ENCODE peak calls at places on chromosomes 1 and 21, in six cellular contexts. One of them, this sample, is unnamed.

GRCh38 chr1:167737169-167737568 is 15.4 kb downstream of the MPZL1 start:
- DNase-seq in AG04450: no peak
- DNase-seq in IMR-90: no peak
- DNase-seq in colonic mucosa: peak
- DNase-seq in cardiac fibroblast: no peak
- DNase-seq in WERI-Rb-1: no peak
- DNase-seq in this sample: no peak

GRCh38 chr21:35963920-35964451 is 96.3 kb downstream of the SETD4 start:
- DNase-seq in AG04450: no peak
- DNase-seq in WERI-Rb-1: no peak
- DNase-seq in IMR-90: peak
- DNase-seq in colonic mucosa: no peak
- DNase-seq in cardiac fibroblast: peak
- DNase-seq in this sample: no peak

GRCh38 chr1:1185101-1185765 is 11.6 kb downstream of the TTLL10 start:
- DNase-seq in colonic mucosa: no peak
- DNase-seq in AG04450: no peak
- DNase-seq in WERI-Rb-1: no peak
- DNase-seq in IMR-90: no peak
- DNase-seq in cardiac fibroblast: no peak
- DNase-seq in this sample: peak

GRCh38 chr1:76864383-76864782 is 2.9 kb upstream of the ST6GALNAC5 start:
- DNase-seq in colonic mucosa: no peak
- DNase-seq in WERI-Rb-1: no peak
- DNase-seq in AG04450: no peak
- DNase-seq in cardiac fibroblast: no peak
- DNase-seq in IMR-90: peak
- DNase-seq in this sample: no peak

GRCh38 chr1:18469514-18469913 is 11.2 kb upstream of the KLHDC7A start:
- DNase-seq in AG04450: no peak
- DNase-seq in cardiac fibroblast: no peak
- DNase-seq in IMR-90: no peak
- DNase-seq in WERI-Rb-1: no peak
- DNase-seq in colonic mucosa: no peak
- DNase-seq in this sample: no peak

GRCh38 chr1:179490611-179491010 is 85.1 kb downstream of the NPHS2 start:
- DNase-seq in WERI-Rb-1: no peak
- DNase-seq in cardiac fibroblast: no peak
- DNase-seq in colonic mucosa: no peak
- DNase-seq in AG04450: no peak
- DNase-seq in IMR-90: no peak
- DNase-seq in this sample: no peak

GRCh38 chr1:3998086-3998485 is 98.0 kb upstream of the C1orf174 start:
- DNase-seq in colonic mucosa: no peak
- DNase-seq in cardiac fibroblast: no peak
- DNase-seq in WERI-Rb-1: no peak
- DNase-seq in IMR-90: no peak
- DNase-seq in AG04450: no peak
- DNase-seq in this sample: peak

GRCh38 chr21:38987551-38988210 is 182.0 kb downstream of the ETS2 start:
- DNase-seq in AG04450: no peak
- DNase-seq in cardiac fibroblast: no peak
- DNase-seq in IMR-90: no peak
- DNase-seq in WERI-Rb-1: no peak
- DNase-seq in colonic mucosa: no peak
- DNase-seq in this sample: no peak

GRCh38 chr1:185559684-185560310 is 174.4 kb upstream of the HMCN1 start:
- DNase-seq in IMR-90: peak
- DNase-seq in WERI-Rb-1: peak
- DNase-seq in AG04450: no peak
- DNase-seq in colonic mucosa: peak
- DNase-seq in cardiac fibroblast: peak
- DNase-seq in this sample: peak

GRCh38 chr1:110687244-110687643 is 12.5 kb upstream of the KCNA3 start:
- DNase-seq in WERI-Rb-1: no peak
- DNase-seq in cardiac fibroblast: peak
- DNase-seq in IMR-90: peak
- DNase-seq in AG04450: peak
- DNase-seq in colonic mucosa: no peak
- DNase-seq in this sample: no peak

GRCh38 chr1:189819751-189820150 is 657.9 kb downstream of the BRINP3 start:
- DNase-seq in WERI-Rb-1: no peak
- DNase-seq in colonic mucosa: no peak
- DNase-seq in IMR-90: no peak
- DNase-seq in AG04450: no peak
- DNase-seq in cardiac fibroblast: no peak
- DNase-seq in this sample: no peak

GRCh38 chr1:205770618-205771017 is 4.7 kb downstream of the RAB29 start:
- DNase-seq in IMR-90: no peak
- DNase-seq in WERI-Rb-1: no peak
- DNase-seq in colonic mucosa: no peak
- DNase-seq in AG04450: no peak
- DNase-seq in cardiac fibroblast: no peak
- DNase-seq in this sample: no peak

GRCh38 chr21:29228306-29228705 is 70.4 kb upstream of the BACH1 start:
- DNase-seq in colonic mucosa: no peak
- DNase-seq in AG04450: no peak
- DNase-seq in WERI-Rb-1: no peak
- DNase-seq in cardiac fibroblast: no peak
- DNase-seq in IMR-90: no peak
- DNase-seq in this sample: no peak

GRCh38 chr1:234531181-234532132 is 52.5 kb upstream of the TARBP1 start:
- DNase-seq in WERI-Rb-1: no peak
- DNase-seq in colonic mucosa: no peak
- DNase-seq in AG04450: no peak
- DNase-seq in IMR-90: peak
- DNase-seq in cardiac fibroblast: peak
- DNase-seq in this sample: peak

GRCh38 chr1:19949016-19949415 is 25.6 kb upstream of the PLA2G2E start:
- DNase-seq in WERI-Rb-1: no peak
- DNase-seq in IMR-90: peak
- DNase-seq in cardiac fibroblast: peak
- DNase-seq in colonic mucosa: no peak
- DNase-seq in AG04450: peak
- DNase-seq in this sample: no peak

GRCh38 chr1:187621961-187622360 is 793.2 kb downstream of the PLA2G4A start:
- DNase-seq in AG04450: no peak
- DNase-seq in IMR-90: peak
- DNase-seq in cardiac fibroblast: no peak
- DNase-seq in WERI-Rb-1: no peak
- DNase-seq in colonic mucosa: no peak
- DNase-seq in this sample: no peak

GRCh38 chr1:214192825-214193643 is 87.9 kb upstream of the SMYD2 start:
- DNase-seq in colonic mucosa: no peak
- DNase-seq in WERI-Rb-1: peak
- DNase-seq in AG04450: no peak
- DNase-seq in cardiac fibroblast: peak
- DNase-seq in IMR-90: no peak
- DNase-seq in this sample: no peak

GRCh38 chr21:18812308-18812707 is 408.7 kb upstream of the TMPRSS15 start:
- DNase-seq in IMR-90: no peak
- DNase-seq in AG04450: no peak
- DNase-seq in WERI-Rb-1: no peak
- DNase-seq in cardiac fibroblast: no peak
- DNase-seq in colonic mucosa: no peak
- DNase-seq in this sample: no peak

GRCh38 chr1:51421961-51422360 is 91.6 kb upstream of the TTC39A start:
- DNase-seq in IMR-90: peak
- DNase-seq in colonic mucosa: no peak
- DNase-seq in WERI-Rb-1: no peak
- DNase-seq in AG04450: peak
- DNase-seq in cardiac fibroblast: peak
- DNase-seq in this sample: peak

GRCh38 chr1:10941891-10942541 is 70.4 kb upstream of the TARDBP start:
- DNase-seq in WERI-Rb-1: peak
- DNase-seq in IMR-90: no peak
- DNase-seq in cardiac fibroblast: peak
- DNase-seq in AG04450: no peak
- DNase-seq in colonic mucosa: peak
- DNase-seq in this sample: peak

GRCh38 chr1:16205891-16206546 is 6.4 kb downstream of the ARHGEF19 start:
- DNase-seq in WERI-Rb-1: no peak
- DNase-seq in IMR-90: no peak
- DNase-seq in AG04450: no peak
- DNase-seq in colonic mucosa: peak
- DNase-seq in cardiac fibroblast: no peak
- DNase-seq in this sample: no peak

GRCh38 chr1:17531682-17532487 is 7.6 kb upstream of the ARHGEF10L start:
- DNase-seq in AG04450: no peak
- DNase-seq in WERI-Rb-1: no peak
- DNase-seq in cardiac fibroblast: peak
- DNase-seq in IMR-90: no peak
- DNase-seq in colonic mucosa: peak
- DNase-seq in this sample: peak

GRCh38 chr1:200379940-200380588 is 29.8 kb downstream of the ZNF281 start:
- DNase-seq in cardiac fibroblast: no peak
- DNase-seq in colonic mucosa: no peak
- DNase-seq in IMR-90: no peak
- DNase-seq in AG04450: no peak
- DNase-seq in WERI-Rb-1: no peak
- DNase-seq in this sample: no peak

GRCh38 chr1:94690033-94690712 is 130.0 kb upstream of the SLC44A3 start:
- DNase-seq in IMR-90: peak
- DNase-seq in cardiac fibroblast: no peak
- DNase-seq in colonic mucosa: no peak
- DNase-seq in AG04450: peak
- DNase-seq in WERI-Rb-1: no peak
- DNase-seq in this sample: no peak

GRCh38 chr1:238664139-238664538 is 722.2 kb upstream of the CHRM3 start:
- DNase-seq in IMR-90: no peak
- DNase-seq in colonic mucosa: no peak
- DNase-seq in WERI-Rb-1: peak
- DNase-seq in cardiac fibroblast: no peak
- DNase-seq in AG04450: no peak
- DNase-seq in this sample: no peak

GRCh38 chr1:41268154-41268770 is 26.2 kb upstream of the SCMH1 start:
- DNase-seq in IMR-90: peak
- DNase-seq in colonic mucosa: peak
- DNase-seq in cardiac fibroblast: peak
- DNase-seq in AG04450: peak
- DNase-seq in WERI-Rb-1: peak
- DNase-seq in this sample: peak

DNA sequence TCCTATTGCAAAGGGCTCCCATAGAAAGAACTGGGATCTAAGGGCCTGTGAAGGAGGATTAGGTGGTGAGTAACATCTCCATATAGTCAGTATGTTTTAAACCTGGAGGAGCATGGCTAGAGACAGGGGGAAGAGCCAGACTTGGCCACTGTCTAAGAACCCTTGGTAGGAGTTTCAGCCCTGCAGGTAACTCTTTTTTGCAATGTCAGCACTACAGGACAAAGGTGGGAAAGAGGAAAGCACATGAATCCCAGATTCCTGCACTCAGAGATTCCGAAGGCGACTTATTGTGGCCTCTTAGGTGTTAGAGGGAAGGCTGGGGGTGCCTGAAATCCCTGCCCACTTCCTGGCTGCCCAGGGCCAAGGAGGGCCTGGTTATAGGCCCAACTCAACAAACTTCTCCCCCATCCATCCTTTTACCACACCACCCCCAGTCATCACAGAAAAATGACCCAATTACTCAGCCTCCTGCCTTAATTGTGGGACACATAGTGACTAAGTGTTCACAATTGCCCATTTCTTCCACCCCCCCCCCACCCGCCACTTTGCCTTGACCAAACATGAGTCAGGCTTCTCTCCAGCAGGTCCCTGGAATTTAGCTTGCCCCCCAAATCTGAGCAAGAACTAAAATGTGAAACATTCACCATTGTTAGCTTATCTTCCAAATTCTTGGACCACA is 1.9 kb upstream of the NTNG1 start:
- DNase-seq in AG04450: no peak
- DNase-seq in cardiac fibroblast: no peak
- DNase-seq in WERI-Rb-1: no peak
- DNase-seq in colonic mucosa: no peak
- DNase-seq in IMR-90: peak
- DNase-seq in this sample: no peak
- H3K4me3 ChIP-seq in AG04450: no peak
- H3K4me3 ChIP-seq in cardiac fibroblast: no peak
- H3K4me3 ChIP-seq in WERI-Rb-1: no peak
- H3K4me3 ChIP-seq in colonic mucosa: no peak
- H3K4me3 ChIP-seq in IMR-90: no peak
- H3K4me3 ChIP-seq in this sample: no peak

GRCh38 chr1:74673351-74674111 is at the start of gene ERICH3:
- DNase-seq in colonic mucosa: no peak
- DNase-seq in IMR-90: no peak
- DNase-seq in AG04450: no peak
- DNase-seq in WERI-Rb-1: peak
- DNase-seq in cardiac fibroblast: peak
- DNase-seq in this sample: peak
- H3K4me3 ChIP-seq in colonic mucosa: no peak
- H3K4me3 ChIP-seq in IMR-90: peak
- H3K4me3 ChIP-seq in AG04450: peak
- H3K4me3 ChIP-seq in WERI-Rb-1: peak
- H3K4me3 ChIP-seq in cardiac fibroblast: no peak
- H3K4me3 ChIP-seq in this sample: peak

GRCh38 chr21:16420086-16420724 is 690.4 kb downstream of the USP25 start:
- DNase-seq in WERI-Rb-1: no peak
- DNase-seq in colonic mucosa: no peak
- DNase-seq in IMR-90: peak
- DNase-seq in cardiac fibroblast: peak
- DNase-seq in AG04450: no peak
- DNase-seq in this sample: no peak

GRCh38 chr21:16422702-16423101 is 692.9 kb downstream of the USP25 start:
- DNase-seq in WERI-Rb-1: no peak
- DNase-seq in colonic mucosa: no peak
- DNase-seq in AG04450: no peak
- DNase-seq in cardiac fibroblast: peak
- DNase-seq in IMR-90: no peak
- DNase-seq in this sample: no peak

GRCh38 chr21:16418663-16419062 is 688.9 kb downstream of the USP25 start:
- DNase-seq in IMR-90: no peak
- DNase-seq in AG04450: no peak
- DNase-seq in cardiac fibroblast: no peak
- DNase-seq in colonic mucosa: no peak
- DNase-seq in WERI-Rb-1: no peak
- DNase-seq in this sample: no peak

GRCh38 chr21:16419188-16419874 is 689.5 kb downstream of the USP25 start:
- DNase-seq in IMR-90: peak
- DNase-seq in colonic mucosa: peak
- DNase-seq in WERI-Rb-1: no peak
- DNase-seq in cardiac fibroblast: peak
- DNase-seq in AG04450: peak
- DNase-seq in this sample: no peak

DNA sequence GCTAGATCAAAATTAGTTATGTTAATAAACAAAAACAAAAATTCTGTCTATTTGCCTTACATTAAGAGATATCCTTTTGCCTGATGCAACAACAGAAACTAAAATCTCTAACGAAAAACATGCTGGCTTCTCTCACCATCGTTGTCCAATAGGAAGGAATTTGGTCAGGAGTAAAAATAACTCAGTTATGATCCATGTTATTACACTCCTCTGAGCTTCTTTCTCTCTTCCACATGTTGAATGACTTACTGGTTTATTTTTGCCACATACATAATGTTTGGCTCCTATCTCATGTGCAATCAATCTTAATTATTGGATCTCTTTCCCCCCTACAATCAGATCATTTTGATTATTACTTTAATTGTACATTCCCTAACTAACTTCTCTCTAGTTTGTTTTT is 688.4 kb downstream of the USP25 start:
- DNase-seq in colonic mucosa: no peak
- DNase-seq in cardiac fibroblast: peak
- DNase-seq in AG04450: no peak
- DNase-seq in WERI-Rb-1: no peak
- DNase-seq in IMR-90: no peak
- DNase-seq in this sample: no peak
- H3K4me3 ChIP-seq in colonic mucosa: no peak
- H3K4me3 ChIP-seq in cardiac fibroblast: no peak
- H3K4me3 ChIP-seq in AG04450: no peak
- H3K4me3 ChIP-seq in WERI-Rb-1: no peak
- H3K4me3 ChIP-seq in IMR-90: no peak
- H3K4me3 ChIP-seq in this sample: no peak

GRCh38 chr1:45200435-45200834 is 6.0 kb downstream of the ZSWIM5 start:
- DNase-seq in IMR-90: no peak
- DNase-seq in colonic mucosa: no peak
- DNase-seq in cardiac fibroblast: no peak
- DNase-seq in WERI-Rb-1: no peak
- DNase-seq in AG04450: no peak
- DNase-seq in this sample: no peak
- H3K4me3 ChIP-seq in IMR-90: no peak
- H3K4me3 ChIP-seq in colonic mucosa: no peak
- H3K4me3 ChIP-seq in cardiac fibroblast: no peak
- H3K4me3 ChIP-seq in WERI-Rb-1: no peak
- H3K4me3 ChIP-seq in AG04450: no peak
- H3K4me3 ChIP-seq in this sample: no peak

This sample was measured in H7.